ENCODE peak calls at places on chromosomes 2 and 18, in six cellular contexts. E is GM12891, D is GM12878, T is K562, K is H1, Q is HepG2. U is an unnamed sample.

GRCh38 chr18:14970027-14970426 is 222.1 kb downstream of the ANKRD30B start:
- DNase-seq in K (no peak), Q (no peak), T (no peak), E (no peak), D (no peak), U (no peak)

GRCh38 chr18:34592961-34593382 is 117.1 kb upstream of the DTNA start:
- DNase-seq in Q (no peak), D (no peak), E (no peak), T (no peak), K (peak; percentile 48), U (no peak)

GRCh38 chr2:233814436-233814835 is 36.3 kb downstream of the MROH2A start:
- DNase-seq in Q (no peak), K (no peak), D (no peak), E (no peak), T (no peak), U (no peak)

GRCh38 chr2:97730245-97730644 is 16.9 kb downstream of the ZAP70 start:
- DNase-seq in Q (no peak), D (no peak), K (no peak), E (no peak), T (no peak), U (no peak)

GRCh38 chr18:48540329-48541025 is 1.6 kb downstream of the CTIF start:
- DNase-seq in T (peak; percentile 70), D (no peak), K (peak; percentile 71), E (peak; percentile 46), Q (peak; percentile 57), U (peak; percentile 51)

GRCh38 chr18:66495844-66496243 is 108.0 kb downstream of the CDH19 start:
- DNase-seq in Q (peak; percentile 62), E (peak; percentile 1), T (no peak), D (no peak), K (peak; percentile 85), U (no peak)

GRCh38 chr2:127574656-127575055 is 39.2 kb downstream of the MYO7B start:
- DNase-seq in E (no peak), T (no peak), Q (no peak), D (no peak), K (peak; percentile 20), U (no peak)

GRCh38 chr18:76875390-76876330 is 53.3 kb downstream of the ZNF236 start:
- DNase-seq in T (peak; percentile 32), E (peak; percentile 27), Q (peak; percentile 48), D (no peak), K (peak; percentile 76), U (no peak)

GRCh38 chr2:70411489-70412081 is 109.7 kb upstream of the FAM136A start:
- DNase-seq in K (no peak), D (no peak), T (no peak), E (no peak), Q (no peak), U (no peak)

GRCh38 chr18:23822590-23823385 is 133.5 kb downstream of the LAMA3 start:
- DNase-seq in E (no peak), T (no peak), K (no peak), D (no peak), Q (no peak), U (no peak)

GRCh38 chr2:222561817-222562424 is 94.0 kb downstream of the FARSB start:
- DNase-seq in K (peak; percentile 70), E (peak; percentile 35), T (peak; percentile 22), D (peak; percentile 13), Q (peak; percentile 41), U (peak; percentile 44)

GRCh38 chr2:190656301-190656700 is 7.4 kb downstream of the NAB1 start:
- DNase-seq in D (no peak), K (no peak), T (no peak), Q (no peak), E (no peak), U (no peak)

GRCh38 chr2:188853307-188853706 is 120.9 kb upstream of the COL3A1 start:
- DNase-seq in E (no peak), T (no peak), K (no peak), D (no peak), Q (no peak), U (no peak)

GRCh38 chr2:70546885-70547284 is 6.7 kb downstream of the TGFA start:
- DNase-seq in K (no peak), E (no peak), T (no peak), D (no peak), Q (no peak), U (no peak)

GRCh38 chr2:46508734-46509133 is 29.4 kb downstream of the TMEM247 start:
- DNase-seq in E (no peak), Q (no peak), T (no peak), D (no peak), K (no peak), U (no peak)

GRCh38 chr18:6776193-6776592 is 46.7 kb downstream of the ARHGAP28 start:
- DNase-seq in K (no peak), E (no peak), T (no peak), D (no peak), Q (no peak), U (no peak)

GRCh38 chr18:49022311-49023280 is 71.8 kb upstream of the SMAD7 start:
- DNase-seq in T (no peak), E (no peak), D (no peak), Q (no peak), K (no peak), U (no peak)

GRCh38 chr2:1634681-1635341 is 109.5 kb downstream of the PXDN start:
- DNase-seq in T (no peak), E (no peak), D (no peak), Q (no peak), K (no peak), U (no peak)

GRCh38 chr18:60894254-60894945 is 438.8 kb upstream of the CDH20 start:
- DNase-seq in T (no peak), K (no peak), D (no peak), Q (no peak), E (no peak), U (no peak)

GRCh38 chr2:236338495-236339184 is 74.4 kb upstream of the ASB18 start:
- DNase-seq in D (no peak), T (no peak), K (no peak), E (no peak), Q (no peak), U (no peak)

GRCh38 chr2:8491296-8492048 is 190.4 kb upstream of the ID2 start:
- DNase-seq in T (no peak), E (no peak), Q (no peak), D (no peak), K (no peak), U (no peak)

GRCh38 chr2:21014364-21015280 is 29.3 kb downstream of the APOB start:
- DNase-seq in E (no peak), D (no peak), K (no peak), T (no peak), Q (no peak), U (no peak)

GRCh38 chr2:21017748-21018276 is 26.1 kb downstream of the APOB start:
- DNase-seq in K (no peak), Q (no peak), T (no peak), E (no peak), D (no peak), U (no peak)

GRCh38 chr2:21012557-21012937 is 31.3 kb downstream of the APOB start:
- DNase-seq in Q (no peak), E (no peak), D (no peak), T (no peak), K (no peak), U (no peak)

GRCh38 chr2:21013043-21013816 is 30.6 kb downstream of the APOB start:
- DNase-seq in E (no peak), K (no peak), Q (no peak), T (no peak), D (no peak), U (no peak)

DNA sequence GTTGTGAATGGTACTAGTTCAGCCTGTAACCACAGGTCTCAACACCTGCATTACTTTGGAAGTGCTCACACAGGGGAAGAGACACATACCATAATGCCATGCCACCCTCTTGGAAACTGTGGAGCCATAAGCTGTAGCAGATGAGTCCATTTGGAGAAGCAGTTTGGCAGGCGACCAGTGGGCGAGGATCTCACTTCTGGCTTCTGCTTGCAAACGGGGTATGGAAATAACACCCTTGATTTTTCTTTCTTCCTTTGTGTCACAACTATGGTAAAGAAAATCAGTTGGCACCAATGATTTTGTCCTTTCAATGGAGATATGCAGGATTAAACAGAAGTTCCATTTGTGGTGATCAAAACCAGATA is 28.6 kb downstream of the APOB start:
- DNase-seq in T (no peak), Q (no peak), D (no peak), E (no peak), K (no peak), U (no peak)
- TF ChIP-seq POLR2AphosphoS5 in T (no peak), Q (peak; percentile 20), D (no peak), E (no peak), K (no peak), U (no peak)

GRCh38 chr18:63427566-63427965 is 5.3 kb upstream of the VPS4B start:
- DNase-seq in K (no peak), D (no peak), T (peak; percentile 10), Q (no peak), E (no peak), U (no peak)
- TF ChIP-seq POLR2A in K (no peak), D (no peak), T (no peak), Q (no peak), E (no peak), U (no peak)

DNA sequence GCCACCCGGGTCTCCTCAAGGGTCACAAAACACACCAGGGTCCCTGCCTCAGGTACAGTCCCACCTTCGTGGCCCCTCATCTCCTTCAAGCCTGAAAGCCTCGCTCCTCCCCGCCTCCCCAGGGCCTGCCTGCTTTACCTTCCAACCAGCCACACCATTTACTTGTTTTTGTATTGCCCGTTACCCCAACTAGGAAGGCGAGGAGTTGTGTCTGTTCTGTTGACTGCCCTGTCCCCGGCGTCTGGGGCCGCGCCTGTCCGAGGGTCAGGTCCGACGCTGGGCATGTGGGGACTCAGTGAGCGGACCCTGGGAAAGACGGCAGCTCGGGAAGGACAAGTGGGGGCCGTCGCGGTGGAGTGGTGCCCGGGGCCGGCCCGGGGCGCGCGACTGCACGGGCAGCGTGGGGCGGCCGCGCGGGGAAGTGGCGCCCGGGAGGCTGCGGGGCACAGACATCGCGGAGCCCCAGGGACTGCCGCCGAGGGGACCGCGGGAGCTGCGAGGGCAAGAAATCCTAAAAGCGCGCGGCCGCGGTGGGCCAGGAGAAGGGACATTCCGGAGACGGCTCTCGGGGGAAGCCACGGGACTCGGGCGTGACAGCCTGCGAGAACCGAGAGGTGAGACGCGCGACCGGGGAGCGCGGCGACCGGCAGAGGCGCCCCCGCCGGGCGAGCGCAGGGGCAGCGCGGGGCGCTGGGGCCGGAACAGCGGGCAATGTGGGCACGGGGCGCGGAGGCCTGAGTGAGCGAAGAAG is 797 bp upstream of the GRHL1 start:
- DNase-seq in E (peak; percentile 61), Q (no peak), T (peak; percentile 70), K (peak; percentile 65), D (no peak), U (peak; percentile 63)
- TF ChIP-seq TAF1 in E (no peak), Q (no peak), T (no peak), K (no peak), D (no peak), U (no peak)

GRCh38 chr18:2657788-2658458 is 2.4 kb downstream of the SMCHD1 start:
- DNase-seq in E (no peak), D (no peak), Q (peak; percentile 56), K (no peak), T (no peak), U (no peak)
- TF ChIP-seq POLR2AphosphoS5 in E (no peak), D (no peak), Q (no peak), K (no peak), T (no peak), U (no peak)

DNA sequence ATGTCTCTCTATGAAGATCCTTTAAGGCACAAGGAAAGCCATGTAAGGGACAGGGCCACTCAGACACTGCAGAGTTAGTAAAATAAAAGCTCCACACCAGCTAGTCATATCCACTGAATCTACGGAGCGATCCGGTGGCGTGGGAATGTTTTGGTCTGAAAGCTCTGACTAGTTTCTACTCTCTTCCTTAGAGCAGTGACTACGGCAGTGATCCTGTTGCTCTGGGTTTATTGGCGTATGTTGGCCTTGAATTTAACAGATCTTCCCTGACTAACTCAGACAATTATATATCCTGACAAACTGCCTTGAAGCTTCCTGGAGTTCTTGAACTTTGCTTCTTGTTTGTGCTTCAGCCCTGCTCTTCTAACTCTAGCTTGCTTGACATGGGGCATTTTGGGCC is 115.3 kb upstream of the FZD5 start:
- DNase-seq in D (no peak), Q (no peak), T (no peak), K (no peak), E (no peak), U (no peak)
- TF ChIP-seq POLR2A in D (no peak), Q (no peak), T (no peak), K (no peak), E (no peak), U (no peak)

U was measured in GM12892.